ENCODE peak calls at places on chromosomes 13 and 19, in four cellular contexts. O is WTC11, Q is A549, R is HepG2. F is an unnamed sample.

GRCh38 chr13:52428295-52428694 is 22.1 kb downstream of the VPS36 start:
- DNase-seq in R (peak), Q (peak), O (no peak), F (peak)

GRCh38 chr13:85900521-85900920 is 101.3 kb upstream of the SLITRK6 start:
- DNase-seq in R (no peak), Q (no peak), O (no peak), F (no peak)

GRCh38 chr19:47005873-47006272 is 13.8 kb upstream of the NPAS1 start:
- DNase-seq in Q (peak), O (no peak), R (peak), F (peak)

GRCh38 chr19:748274-748598 is 2.7 kb upstream of the MISP start:
- DNase-seq in R (no peak), Q (no peak), O (no peak), F (peak)

GRCh38 chr19:17618919-17619318 is 63.5 kb downstream of the COLGALT1 start:
- DNase-seq in Q (no peak), R (no peak), O (no peak), F (no peak)

GRCh38 chr13:48731957-48732569 is 78.3 kb downstream of the CYSLTR2 start:
- DNase-seq in R (peak), O (peak), Q (peak), F (peak)

GRCh38 chr19:17450264-17451075 is 2.0 kb upstream of the TMEM221 start:
- DNase-seq in O (no peak), Q (peak), R (no peak), F (no peak)

GRCh38 chr19:4633140-4633967 is 6.0 kb upstream of the TNFAIP8L1 start:
- DNase-seq in Q (peak), O (peak), R (peak), F (peak)

GRCh38 chr19:5820785-5821184 is 15.9 kb downstream of the NRTN start:
- DNase-seq in Q (no peak), R (no peak), O (no peak), F (no peak)

GRCh38 chr19:5824791-5825577 is 14.5 kb downstream of the FUT6 start:
- DNase-seq in R (no peak), O (no peak), Q (no peak), F (no peak)

GRCh38 chr19:5822181-5822844 is 17.2 kb downstream of the FUT6 start:
- DNase-seq in Q (no peak), R (no peak), O (no peak), F (no peak)

GRCh38 chr19:5821521-5822180 is 16.8 kb downstream of the NRTN start:
- DNase-seq in Q (no peak), O (no peak), R (no peak), F (no peak)

GRCh38 chr19:5823579-5824281 is 15.8 kb downstream of the FUT6 start:
- DNase-seq in Q (peak), O (peak), R (no peak), F (peak)
- TF ChIP-seq ESRRA in Q (no peak), O (no peak), R (no peak), F (no peak)

GRCh38 chr13:100229603-100230002 is 140.7 kb downstream of the PCCA start:
- DNase-seq in Q (no peak), O (no peak), R (no peak), F (no peak)

GRCh38 chr13:100235311-100235901 is 146.5 kb downstream of the PCCA start:
- DNase-seq in O (no peak), R (peak), Q (peak), F (peak)

GRCh38 chr13:100230813-100231575 is 142.1 kb downstream of the PCCA start:
- DNase-seq in R (no peak), Q (no peak), O (no peak), F (no peak)

GRCh38 chr13:100234006-100234405 is 145.1 kb downstream of the PCCA start:
- DNase-seq in R (no peak), Q (no peak), O (no peak), F (no peak)

DNA sequence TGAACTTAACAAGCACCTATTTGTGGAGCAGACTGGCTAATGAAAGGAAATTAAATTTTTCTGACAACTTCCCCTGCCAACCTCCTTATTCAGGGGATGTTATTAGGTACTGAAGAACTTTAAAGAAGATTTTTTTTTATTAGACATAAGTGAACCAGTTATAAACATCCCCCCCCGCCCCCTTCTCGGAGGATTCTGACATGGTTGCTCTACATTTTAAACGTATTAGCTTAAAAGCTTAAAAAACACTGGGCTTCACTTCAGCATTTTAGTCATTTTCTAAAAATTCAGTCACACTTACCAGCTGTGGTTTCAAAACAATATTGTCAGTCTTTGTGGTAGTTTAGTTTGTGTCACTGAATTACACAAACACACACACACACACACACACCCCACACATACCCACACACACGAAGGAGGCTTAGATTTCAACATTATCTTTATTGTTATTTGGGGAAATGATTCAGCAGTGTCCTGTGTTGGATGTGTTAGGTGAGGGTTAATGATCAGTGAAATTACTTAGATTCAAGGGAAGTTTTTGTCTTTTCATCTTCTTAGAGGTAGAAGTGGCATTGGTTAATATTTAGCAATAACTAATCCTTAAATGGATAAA is 145.7 kb downstream of the PCCA start:
- DNase-seq in R (peak), O (no peak), Q (peak), F (no peak)
- TF ChIP-seq ESRRA in R (no peak), O (no peak), Q (no peak), F (no peak)

DNA sequence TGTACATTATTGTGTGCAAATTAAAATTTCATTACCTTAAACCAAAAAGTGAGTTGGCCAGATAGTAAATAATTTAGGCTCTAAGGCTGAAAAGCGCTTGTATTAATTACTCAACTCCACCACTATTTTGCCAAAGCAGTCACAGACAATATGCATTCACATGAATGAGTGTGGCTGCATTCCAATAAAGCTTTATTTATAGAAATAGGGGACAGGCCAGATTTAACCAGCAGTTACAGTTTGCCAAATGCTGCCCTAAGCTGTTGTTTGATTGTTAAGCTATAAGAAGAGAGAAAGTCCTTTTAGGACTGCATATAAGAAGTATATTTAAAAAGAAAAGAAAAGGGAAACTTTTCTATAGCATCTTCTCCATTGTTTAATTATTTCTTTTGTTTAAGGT is 342.6 kb downstream of the ITGBL1 start:
- DNase-seq in Q (no peak), O (no peak), R (no peak), F (no peak)
- TF ChIP-seq ESRRA in Q (no peak), O (no peak), R (no peak), F (no peak)

GRCh38 chr13:109871018-109871370 is 84.6 kb upstream of the IRS2 start:
- DNase-seq in Q (no peak), R (no peak), O (no peak), F (no peak)
- TF ChIP-seq ESRRA in Q (no peak), R (no peak), O (no peak), F (no peak)

DNA sequence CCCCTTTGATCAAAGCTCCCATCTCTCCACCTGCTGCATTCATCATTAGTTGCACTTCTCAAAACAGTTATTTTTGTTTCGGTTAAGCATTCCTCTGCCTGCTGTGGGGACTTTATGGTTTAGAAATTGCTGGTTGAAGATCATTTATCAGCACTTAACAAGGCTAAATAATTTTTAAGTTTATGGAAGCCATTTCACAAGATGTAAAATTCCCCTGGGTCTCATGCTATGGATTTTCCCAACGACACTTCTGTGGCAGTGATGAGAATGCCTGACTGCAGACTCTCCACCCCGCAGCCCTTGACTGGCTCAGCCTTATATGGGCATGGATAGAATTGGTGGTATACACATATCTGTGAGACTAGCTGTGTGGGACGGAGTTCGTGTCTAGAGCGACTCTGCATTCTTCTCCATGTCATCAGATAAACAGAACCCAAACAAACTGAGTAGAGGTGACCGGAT is 52.8 kb downstream of the COL4A2 start:
- DNase-seq in R (no peak), O (no peak), Q (no peak), F (no peak)
- TF ChIP-seq ESRRA in R (no peak), O (no peak), Q (no peak), F (no peak)

DNA sequence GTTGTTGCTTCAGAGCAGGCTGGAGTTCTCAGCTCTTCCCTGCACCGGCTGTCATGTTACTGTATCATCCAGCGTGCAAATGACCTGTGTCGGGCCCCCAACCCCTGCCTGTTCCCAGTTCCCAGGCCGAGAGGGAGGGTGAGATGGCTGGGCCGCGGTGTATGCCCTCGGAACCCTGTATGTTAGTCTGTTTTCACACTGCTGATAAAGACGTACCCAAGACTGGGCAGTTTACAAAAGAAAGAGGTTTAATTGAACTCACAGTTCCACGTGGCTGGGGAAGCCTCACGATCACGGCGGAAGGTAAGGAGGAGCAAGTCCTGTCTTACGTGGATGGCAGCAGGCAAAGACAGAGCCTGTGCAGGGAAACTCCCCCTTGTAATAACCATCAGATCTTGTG is 10.9 kb downstream of the TMEM255B start:
- DNase-seq in Q (no peak), O (no peak), R (no peak), F (no peak)
- TF ChIP-seq ESRRA in Q (no peak), O (no peak), R (no peak), F (no peak)

GRCh38 chr19:8004723-8005513 is 523 bp downstream of the ELAVL1 start:
- DNase-seq in R (no peak), Q (no peak), O (no peak), F (peak)
- TF ChIP-seq ESRRA in R (no peak), Q (no peak), O (no peak), F (no peak)

GRCh38 chr19:48413879-48414623 is 20.6 kb downstream of the GRIN2D start:
- DNase-seq in R (no peak), O (peak), Q (peak), F (no peak)
- TF ChIP-seq ESRRA in R (no peak), O (no peak), Q (no peak), F (no peak)

GRCh38 chr19:11256189-11256588 is 6.1 kb downstream of the DOCK6 start:
- DNase-seq in O (no peak), Q (no peak), R (no peak), F (no peak)
- TF ChIP-seq ESRRA in O (no peak), Q (no peak), R (no peak), F (no peak)

DNA sequence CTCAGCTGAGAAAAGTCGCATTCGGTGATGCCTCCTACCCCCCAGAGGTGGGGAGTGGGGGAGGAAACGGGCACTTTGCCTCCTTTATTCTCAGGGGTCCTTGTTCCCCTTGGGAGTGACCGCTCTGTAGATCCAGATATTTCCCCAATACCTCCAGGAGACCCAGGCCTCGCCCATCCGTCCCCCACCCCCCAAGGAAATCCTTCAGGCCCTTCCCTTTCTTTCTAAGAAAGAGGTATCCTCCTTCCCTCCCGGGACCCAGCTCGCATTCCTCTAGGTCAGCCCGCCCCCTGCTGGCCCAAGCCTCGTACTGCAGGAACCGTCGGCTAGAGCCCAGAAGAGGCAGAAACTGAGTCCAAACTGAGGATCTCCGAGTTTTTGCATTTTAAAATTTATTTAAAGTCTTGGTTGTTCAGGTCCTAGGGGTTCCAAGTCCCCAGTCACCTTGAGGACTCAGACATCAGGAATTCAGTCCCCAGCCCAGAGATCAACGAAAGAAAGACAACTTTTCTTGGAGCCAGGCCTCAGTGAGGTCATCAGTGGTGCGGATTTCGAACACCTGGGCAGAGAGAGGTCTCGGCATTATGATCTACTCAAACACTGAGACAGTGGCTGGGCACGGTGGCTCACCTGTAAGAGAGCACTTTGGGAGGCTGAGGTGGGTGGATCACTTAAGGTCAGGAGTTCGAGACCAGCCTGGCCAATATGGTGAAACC is 7.5 kb upstream of the LRFN1 start:
- DNase-seq in R (peak), Q (peak), O (peak), F (peak)
- TF ChIP-seq ESRRA in R (no peak), Q (no peak), O (no peak), F (no peak)